ENCODE peak calls at places on chromosomes 16 and 17, in six cellular contexts. Y is neural progenitor cell, J is lower leg skin, Z is heart left ventricle, E is HCT116, L is neuronal stem cell. U is an unnamed sample.

GRCh38 chr17:44906010-44906646 is 6.9 kb upstream of the EFTUD2 start:
- DNase-seq in Z (no peak), L (no peak), E (peak), Y (no peak), J (no peak), U (no peak)

GRCh38 chr16:70553645-70554044 is 30.0 kb downstream of the SF3B3 start:
- DNase-seq in Y (no peak), J (no peak), E (no peak), Z (no peak), L (no peak), U (no peak)

GRCh38 chr16:75385507-75386152 is 47.7 kb downstream of the CFDP1 start:
- DNase-seq in J (peak), Z (no peak), L (peak), E (peak), Y (peak), U (no peak)

GRCh38 chr17:45574376-45574775 is 83.9 kb upstream of the PLEKHM1 start:
- DNase-seq in J (no peak), E (no peak), Y (no peak), Z (no peak), L (no peak), U (no peak)

GRCh38 chr17:77314601-77315000 is 173.8 kb downstream of the SEC14L1 start:
- DNase-seq in J (no peak), Y (no peak), L (no peak), Z (no peak), E (no peak), U (peak)

GRCh38 chr17:28381141-28381825 is 9.8 kb downstream of the SARM1 start:
- DNase-seq in E (no peak), Z (no peak), J (no peak), L (no peak), Y (peak), U (no peak)

GRCh38 chr16:85279874-85280545 is 167.7 kb upstream of the CIBAR2 start:
- DNase-seq in Z (peak), E (no peak), L (no peak), J (no peak), Y (no peak), U (peak)

GRCh38 chr17:41717408-41718286 is 5.5 kb downstream of the GAST start:
- DNase-seq in L (no peak), E (no peak), J (peak), Z (no peak), Y (no peak), U (no peak)

GRCh38 chr17:61323696-61324539 is 75.7 kb upstream of the TBX2 start:
- DNase-seq in E (no peak), Y (no peak), J (no peak), L (no peak), Z (peak), U (no peak)

GRCh38 chr17:27207073-27207511 is 86.8 kb upstream of the WSB1 start:
- DNase-seq in J (no peak), E (peak), L (no peak), Z (no peak), Y (no peak), U (no peak)

GRCh38 chr17:34720760-34721159 is 141.4 kb downstream of the TMEM132E start:
- DNase-seq in L (no peak), J (no peak), Y (no peak), Z (no peak), E (peak), U (no peak)

GRCh38 chr17:80269405-80269807 is 8.8 kb downstream of the RNF213 start:
- DNase-seq in J (no peak), E (no peak), L (no peak), Y (no peak), Z (no peak), U (no peak)

GRCh38 chr17:57125866-57126265 is 40.8 kb downstream of the AKAP1 start:
- DNase-seq in Z (no peak), J (no peak), Y (no peak), L (no peak), E (no peak), U (no peak)

GRCh38 chr16:11632455-11632921 is 35.8 kb upstream of the SNN start:
- DNase-seq in Y (peak), L (peak), J (no peak), E (no peak), Z (peak), U (peak)

GRCh38 chr17:76697702-76698465 is 12.9 kb downstream of the MXRA7 start:
- DNase-seq in Y (peak), E (no peak), Z (peak), J (no peak), L (peak), U (peak)

GRCh38 chr16:51710186-51710585 is 559.1 kb upstream of the SALL1 start:
- DNase-seq in J (no peak), E (no peak), Y (no peak), Z (no peak), L (no peak), U (no peak)

GRCh38 chr16:50247906-50248608 is 18.3 kb upstream of the ADCY7 start:
- DNase-seq in J (no peak), E (no peak), Y (no peak), L (no peak), Z (no peak), U (no peak)

GRCh38 chr17:77425791-77426641 is 285.2 kb downstream of the SEC14L1 start:
- DNase-seq in Z (peak), L (no peak), Y (peak), E (no peak), J (no peak), U (no peak)

GRCh38 chr16:75733305-75734141 is 7.2 kb upstream of the CPHXL start:
- DNase-seq in Y (peak), J (no peak), L (peak), Z (peak), E (no peak), U (no peak)

GRCh38 chr17:50059256-50059655 is 3.3 kb downstream of the ITGA3 start:
- DNase-seq in Y (no peak), J (no peak), E (no peak), L (no peak), Z (no peak), U (no peak)

GRCh38 chr17:41551370-41551769 is 20.5 kb downstream of the KRT9 start:
- DNase-seq in Y (no peak), Z (no peak), E (no peak), L (no peak), J (no peak), U (no peak)

GRCh38 chr16:1601031-1601430 is 10.8 kb downstream of the IFT140 start:
- DNase-seq in Z (no peak), E (no peak), Y (no peak), J (no peak), L (no peak), U (no peak)

GRCh38 chr17:1762906-1763829 is 1.3 kb downstream of the SERPINF1 start:
- DNase-seq in Y (peak), J (peak), Z (peak), E (no peak), L (peak), U (no peak)

GRCh38 chr17:81409190-81409935 is 14.1 kb downstream of the BAHCC1 start:
- DNase-seq in Z (no peak), E (no peak), J (no peak), Y (peak), L (no peak), U (no peak)

GRCh38 chr17:80794281-80795089 is 197.2 kb upstream of the CHMP6 start:
- DNase-seq in J (no peak), L (no peak), Y (no peak), Z (no peak), E (no peak), U (peak)

GRCh38 chr17:27268394-27269085 is 25.4 kb upstream of the WSB1 start:
- DNase-seq in Y (no peak), J (no peak), E (no peak), L (no peak), Z (no peak), U (no peak)

GRCh38 chr16:56310685-56311084 is 114.7 kb downstream of the AMFR start:
- DNase-seq in E (no peak), L (no peak), Z (no peak), J (no peak), Y (no peak), U (no peak)

GRCh38 chr17:59278401-59278800 is 53.1 kb upstream of the YPEL2 start:
- DNase-seq in E (no peak), L (no peak), J (no peak), Y (no peak), Z (no peak), U (no peak)

GRCh38 chr17:58337126-58337599 is 8.6 kb upstream of the TSPOAP1 start:
- DNase-seq in Z (no peak), J (no peak), L (no peak), E (no peak), Y (no peak), U (peak)

GRCh38 chr17:76384987-76385891 is 830 bp downstream of the SPHK1 start:
- DNase-seq in L (peak), J (no peak), Y (peak), Z (peak), E (no peak), U (peak)

GRCh38 chr16:23594186-23594585 is 1.9 kb downstream of the NDUFAB1 start:
- DNase-seq in Z (peak), Y (no peak), J (no peak), E (no peak), L (no peak), U (no peak)
- H3K4me3 ChIP-seq in Z (peak), Y (no peak), J (no peak), E (no peak), L (no peak), U (no peak)

GRCh38 chr17:9790889-9791876 is at the start of gene DHRS7C:
- DNase-seq in L (no peak), E (no peak), Y (peak), J (no peak), Z (peak), U (no peak)
- H3K4me3 ChIP-seq in L (no peak), E (no peak), Y (no peak), J (no peak), Z (no peak), U (no peak)

GRCh38 chr17:48439072-48439471 is 9.1 kb upstream of the SKAP1 start:
- DNase-seq in J (no peak), E (no peak), Z (no peak), L (no peak), Y (no peak), U (no peak)

GRCh38 chr17:48440660-48441059 is 10.6 kb upstream of the SKAP1 start:
- DNase-seq in L (no peak), E (no peak), J (no peak), Y (no peak), Z (no peak), U (no peak)

GRCh38 chr17:48441231-48441711 is 11.3 kb upstream of the SKAP1 start:
- DNase-seq in E (no peak), J (no peak), L (no peak), Y (no peak), Z (no peak), U (no peak)

GRCh38 chr17:48439473-48439872 is 9.5 kb upstream of the SKAP1 start:
- DNase-seq in J (no peak), Y (no peak), L (no peak), Z (no peak), E (no peak), U (no peak)

GRCh38 chr17:48439875-48440505 is 10.0 kb upstream of the SKAP1 start:
- DNase-seq in Y (no peak), J (no peak), E (no peak), L (no peak), Z (no peak), U (no peak)
- H3K4me3 ChIP-seq in Y (no peak), J (no peak), E (no peak), L (no peak), Z (no peak), U (no peak)

GRCh38 chr16:71724320-71724751 is at the start of gene PHLPP2:
- DNase-seq in J (no peak), L (no peak), Z (no peak), Y (no peak), E (no peak), U (no peak)
- H3K4me3 ChIP-seq in J (peak), L (peak), Z (peak), Y (peak), E (peak), U (peak)

DNA sequence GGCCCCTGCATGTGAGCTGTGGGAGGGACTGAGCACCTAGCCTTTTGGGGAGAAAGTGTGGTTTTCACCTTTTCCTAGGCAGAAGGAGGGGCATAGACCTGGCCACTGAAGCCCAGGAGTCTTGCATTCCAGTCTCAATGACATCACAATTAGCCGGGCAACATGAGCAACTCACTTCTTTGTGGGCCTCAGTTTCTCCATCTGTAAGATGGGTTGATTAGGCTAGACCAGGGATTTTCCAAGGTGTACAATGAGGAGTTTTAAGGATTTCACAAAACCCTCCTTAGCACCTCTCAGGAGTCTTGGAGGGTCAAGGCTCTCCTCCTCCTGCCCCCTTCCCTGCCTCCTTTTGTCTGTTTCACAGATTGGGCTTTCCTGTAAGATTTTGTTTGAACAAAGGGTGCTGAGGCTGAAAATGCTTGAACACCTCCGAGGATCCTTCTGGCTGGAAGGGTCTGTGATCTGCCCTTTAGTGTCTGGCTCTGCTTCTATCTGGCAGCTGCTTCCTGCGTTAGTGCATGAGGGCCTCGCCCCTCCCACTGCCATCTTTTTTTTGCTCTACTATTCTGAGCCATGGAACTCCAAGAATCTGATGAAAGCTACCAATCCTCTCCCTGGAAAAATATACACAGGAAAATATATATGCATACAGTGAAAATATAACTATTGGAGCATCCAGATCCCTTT is 52.4 kb upstream of the ETV4 start:
- DNase-seq in J (no peak), Y (no peak), Z (no peak), L (no peak), E (no peak), U (no peak)
- H3K4me3 ChIP-seq in J (no peak), Y (no peak), Z (no peak), L (no peak), E (no peak), U (no peak)

GRCh38 chr16:2905988-2906387 is 5.7 kb upstream of the FLYWCH1 start:
- DNase-seq in L (no peak), J (no peak), E (no peak), Z (no peak), Y (no peak), U (no peak)
- H3K4me3 ChIP-seq in L (peak), J (no peak), E (no peak), Z (no peak), Y (no peak), U (peak)

GRCh38 chr17:82696916-82697807 is 1.3 kb downstream of the RAB40B start:
- DNase-seq in J (no peak), E (no peak), L (no peak), Z (no peak), Y (peak), U (peak)
- H3K4me3 ChIP-seq in J (peak), E (peak), L (peak), Z (peak), Y (peak), U (peak)

GRCh38 chr16:87068316-87068715 is 248.9 kb downstream of the C16orf95 start:
- DNase-seq in E (no peak), J (no peak), L (no peak), Z (no peak), Y (peak), U (no peak)
- H3K4me3 ChIP-seq in E (no peak), J (no peak), L (no peak), Z (no peak), Y (no peak), U (no peak)

U was measured in kidney.